ENCODE peak calls at places on chromosomes 3 and 15, in nine cellular contexts. M is AG09309, C is ovary, H is thoracic aorta, D is dorsolateral prefrontal cortex, Z is SK-N-MC, W is aorta, P is AG04450, Y is stomach. J is an unnamed sample.

GRCh38 chr3:129504471-129505100 is 23.9 kb upstream of the RHO start:
- DNase-seq in P (no peak), Y (no peak), H (no peak), C (no peak), D (no peak), W (no peak), M (no peak), Z (no peak), J (no peak)

GRCh38 chr3:46997453-46998091 is 18.1 kb downstream of the NBEAL2 start:
- DNase-seq in M (no peak), C (no peak), Z (no peak), Y (no peak), W (peak), D (no peak), P (no peak), H (no peak), J (no peak)

GRCh38 chr3:138834359-138835176 is at the start of gene PIK3CB:
- DNase-seq in Z (no peak), C (peak), P (no peak), Y (peak), H (peak), D (peak), W (peak), M (no peak), J (peak)

GRCh38 chr3:132360717-132361116 is 43.5 kb downstream of the ACP3 start:
- DNase-seq in H (no peak), Y (no peak), C (no peak), D (no peak), Z (no peak), P (no peak), M (no peak), W (no peak), J (no peak)

GRCh38 chr3:55162031-55162784 is 234.3 kb upstream of the LRTM1 start:
- DNase-seq in Z (no peak), M (no peak), Y (no peak), W (no peak), H (no peak), D (no peak), C (no peak), P (no peak), J (peak)

GRCh38 chr15:67196672-67197363 is 57.6 kb downstream of the AAGAB start:
- DNase-seq in Y (no peak), M (peak), H (no peak), W (no peak), Z (no peak), D (no peak), C (no peak), P (peak), J (peak)

GRCh38 chr3:32696523-32696922 is 11.5 kb downstream of the CNOT10 start:
- DNase-seq in H (no peak), M (no peak), Y (no peak), C (no peak), Z (no peak), D (no peak), P (no peak), W (no peak), J (no peak)

GRCh38 chr3:127820871-127821853 is 1.2 kb downstream of the MGLL start:
- DNase-seq in M (no peak), H (no peak), Z (no peak), W (no peak), P (no peak), Y (peak), C (no peak), D (no peak), J (peak)

GRCh38 chr15:53586815-53587214 is 172.6 kb downstream of the WDR72 start:
- DNase-seq in Z (no peak), P (no peak), H (no peak), C (no peak), D (peak), Y (peak), M (no peak), W (no peak), J (no peak)

GRCh38 chr15:36737430-36737891 is 158.0 kb downstream of the CDIN1 start:
- DNase-seq in W (no peak), Z (no peak), H (no peak), C (no peak), D (no peak), M (peak), P (peak), Y (no peak), J (peak)

GRCh38 chr15:100394726-100395125 is 53.0 kb upstream of the ADAMTS17 start:
- DNase-seq in C (no peak), P (no peak), M (no peak), W (no peak), D (no peak), H (no peak), Y (no peak), Z (no peak), J (no peak)

GRCh38 chr3:139378587-139378986 is 10.9 kb downstream of the COPB2 start:
- DNase-seq in D (no peak), P (no peak), H (no peak), Y (no peak), C (no peak), W (no peak), Z (peak), M (no peak), J (no peak)

GRCh38 chr15:85477730-85478129 is 97.3 kb downstream of the AKAP13 start:
- DNase-seq in C (no peak), D (no peak), M (no peak), H (no peak), W (no peak), Y (no peak), Z (no peak), P (no peak), J (peak)

GRCh38 chr15:47968593-47968992 is 152.2 kb upstream of the SLC24A5 start:
- DNase-seq in C (no peak), H (no peak), W (no peak), Y (no peak), M (no peak), D (no peak), Z (no peak), P (no peak), J (no peak)
- H3K4me3 ChIP-seq in C (no peak), H (no peak), W (no peak), Y (no peak), M (no peak), D (no peak), Z (no peak), P (no peak), J (no peak)

DNA sequence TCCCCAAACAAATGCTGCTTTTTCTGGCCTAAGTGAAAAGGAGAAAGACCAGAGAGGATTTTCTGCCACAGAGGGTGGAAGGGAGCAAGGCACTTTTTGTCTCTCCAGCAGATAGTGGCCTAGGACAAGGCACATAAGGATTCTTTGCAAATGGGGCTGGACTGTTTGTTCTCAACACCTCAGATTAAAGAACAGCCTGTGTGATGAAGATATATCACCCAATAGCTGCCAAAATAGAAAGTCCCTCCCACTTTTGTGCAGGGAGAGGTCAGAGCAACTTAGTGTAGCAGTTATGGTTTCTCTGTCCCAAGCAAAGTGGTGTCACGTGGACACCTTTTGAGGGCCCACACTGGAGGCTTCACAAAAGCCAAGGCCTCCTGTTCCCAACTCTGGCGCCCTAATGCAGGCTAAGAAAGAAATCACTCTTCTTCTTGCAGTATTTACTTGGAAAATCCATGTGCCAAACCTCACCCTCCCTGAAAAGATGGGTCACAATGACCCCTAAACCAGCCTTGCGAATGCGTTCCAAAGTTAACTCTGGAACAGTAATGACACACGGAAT is 84.9 kb downstream of the LRIG1 start:
- DNase-seq in D (no peak), W (no peak), M (no peak), Z (no peak), C (peak), H (no peak), Y (no peak), P (no peak), J (no peak)
- H3K4me3 ChIP-seq in D (no peak), W (no peak), M (no peak), Z (no peak), C (no peak), H (no peak), Y (no peak), P (no peak), J (no peak)

GRCh38 chr15:83206387-83206970 is 1.1 kb downstream of the HDGFL3 start:
- DNase-seq in C (no peak), M (no peak), W (no peak), P (no peak), Y (no peak), H (no peak), Z (no peak), D (no peak), J (peak)

GRCh38 chr15:83206971-83207621 is 527 bp downstream of the HDGFL3 start:
- DNase-seq in P (no peak), C (peak), W (peak), Z (no peak), H (no peak), Y (peak), M (no peak), D (peak), J (peak)

GRCh38 chr15:83207622-83208356 is at the start of gene HDGFL3:
- DNase-seq in P (no peak), D (peak), Y (peak), W (peak), Z (no peak), M (no peak), H (no peak), C (peak), J (peak)

GRCh38 chr15:83204697-83205096 is 2.9 kb downstream of the HDGFL3 start:
- DNase-seq in M (no peak), Z (no peak), P (no peak), H (no peak), W (no peak), D (no peak), Y (no peak), C (no peak), J (no peak)

DNA sequence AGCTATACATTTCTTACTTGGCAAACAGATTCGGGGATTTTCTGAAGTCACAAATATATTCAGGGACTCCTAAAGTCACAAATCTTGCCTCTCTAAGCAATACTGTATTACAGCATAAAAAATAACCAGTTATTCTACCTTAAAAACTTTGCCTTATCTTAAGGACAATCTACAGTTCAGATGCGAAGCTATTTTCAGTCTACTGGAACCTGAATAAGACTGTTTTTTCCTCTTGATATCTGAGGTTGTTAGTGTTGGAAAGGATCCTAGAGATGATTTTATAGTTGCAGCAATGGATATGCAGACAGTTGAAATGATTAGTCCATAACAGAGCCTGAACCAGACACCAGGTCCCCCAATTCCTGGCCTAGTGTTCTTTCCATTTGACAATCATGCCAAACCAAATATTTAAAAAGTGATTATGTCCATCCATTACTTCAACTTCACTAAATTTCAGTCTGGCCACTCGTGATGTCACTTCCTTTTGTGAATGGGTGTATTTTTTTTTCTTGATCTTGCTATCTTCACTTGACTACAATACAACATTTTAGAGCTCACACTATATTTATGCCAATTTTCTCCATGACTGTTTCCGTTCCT is 1.8 kb downstream of the HDGFL3 start:
- DNase-seq in Y (no peak), P (no peak), M (peak), C (no peak), Z (no peak), D (no peak), H (no peak), W (no peak), J (peak)
- H3K4me3 ChIP-seq in Y (peak), P (peak), M (peak), C (no peak), Z (peak), D (peak), H (peak), W (no peak), J (peak)

GRCh38 chr15:57218826-57219576 is 157.3 kb upstream of the CGNL1 start:
- DNase-seq in C (no peak), D (no peak), M (peak), P (peak), Z (peak), W (no peak), H (no peak), Y (no peak), J (peak)

GRCh38 chr15:57217716-57218598 is 158.3 kb upstream of the CGNL1 start:
- DNase-seq in Y (no peak), D (no peak), P (no peak), C (no peak), Z (no peak), H (no peak), W (no peak), M (no peak), J (peak)

GRCh38 chr15:57215371-57215770 is 160.9 kb upstream of the CGNL1 start:
- DNase-seq in P (no peak), D (no peak), H (no peak), Y (no peak), M (no peak), C (no peak), W (no peak), Z (no peak), J (no peak)

GRCh38 chr15:57213783-57214366 is 162.4 kb upstream of the CGNL1 start:
- DNase-seq in Z (no peak), W (no peak), Y (no peak), M (no peak), C (no peak), H (no peak), D (no peak), P (no peak), J (peak)

DNA sequence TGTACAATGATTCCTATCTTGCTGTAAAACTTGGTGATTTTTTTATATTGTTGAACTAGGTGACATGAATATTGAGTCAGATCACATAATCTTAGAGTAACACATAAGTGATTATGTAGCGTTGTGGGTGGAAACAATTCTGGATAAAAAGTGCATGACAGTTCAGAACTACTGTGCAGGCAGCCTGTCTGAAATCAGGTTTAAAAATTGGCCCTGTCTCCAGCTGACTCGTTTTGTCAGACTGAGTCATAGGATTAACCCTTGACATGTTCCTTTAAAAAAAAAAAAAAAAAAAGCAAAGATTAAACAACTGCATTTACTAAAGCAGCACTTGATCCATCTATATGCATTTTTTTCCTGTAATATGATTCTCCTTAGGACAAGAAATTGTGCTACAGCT is 160.0 kb upstream of the CGNL1 start:
- DNase-seq in D (no peak), C (no peak), W (no peak), H (no peak), P (peak), Z (no peak), M (peak), Y (no peak), J (peak)
- H3K4me3 ChIP-seq in D (no peak), C (no peak), W (no peak), H (peak), P (no peak), Z (peak), M (no peak), Y (no peak), J (no peak)

DNA sequence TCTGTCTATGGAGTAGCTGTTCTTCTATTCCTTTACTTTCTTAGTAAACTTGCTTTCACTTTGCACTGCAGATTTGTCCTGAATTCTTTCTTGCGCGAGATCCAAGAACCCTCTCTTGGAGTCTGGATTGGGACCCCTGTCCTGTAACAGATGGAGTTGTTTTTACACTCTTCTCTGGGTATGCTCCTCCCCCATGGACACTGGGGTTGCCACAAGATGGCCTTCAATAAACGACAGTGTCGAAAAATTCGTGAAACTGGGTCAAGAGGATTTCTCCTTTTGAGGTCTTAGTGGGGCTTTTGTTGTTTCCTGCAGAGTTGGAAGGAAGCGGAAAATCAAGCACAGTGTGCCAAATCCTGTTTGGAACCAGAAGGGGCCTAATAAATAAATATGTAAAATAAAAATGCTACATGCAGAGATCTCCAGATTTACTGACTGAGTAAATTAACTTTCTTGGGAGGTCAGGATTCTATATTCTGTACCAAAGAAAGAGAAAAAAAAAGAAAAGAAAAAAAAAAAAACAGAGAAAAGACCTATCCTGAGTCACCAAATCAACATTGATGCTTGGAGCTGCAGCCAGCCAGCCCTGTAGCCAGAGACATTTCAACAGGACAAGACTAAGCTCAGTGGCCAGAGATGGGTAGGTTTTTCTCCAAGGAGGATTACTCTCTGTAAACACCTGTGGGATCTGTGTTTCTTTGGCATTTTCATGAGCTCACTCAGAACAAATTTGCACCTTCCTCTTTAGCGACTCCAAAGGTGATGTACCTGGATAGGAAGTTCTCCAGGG is 24.8 kb downstream of the CCDC80 start:
- DNase-seq in M (no peak), W (no peak), P (no peak), Z (no peak), Y (no peak), D (no peak), H (no peak), C (no peak), J (no peak)
- H3K4me3 ChIP-seq in M (no peak), W (no peak), P (no peak), Z (peak), Y (no peak), D (no peak), H (no peak), C (no peak), J (no peak)

GRCh38 chr3:172617013-172617706 is 93.7 kb downstream of the NCEH1 start:
- DNase-seq in D (no peak), P (no peak), Z (no peak), Y (no peak), W (no peak), M (no peak), C (no peak), H (no peak), J (no peak)

GRCh38 chr3:172614340-172615274 is 91.4 kb upstream of the TNFSF10 start:
- DNase-seq in W (no peak), C (no peak), D (no peak), H (no peak), Y (no peak), M (no peak), P (no peak), Z (no peak), J (no peak)

GRCh38 chr3:172615296-172615695 is 92.1 kb upstream of the TNFSF10 start:
- DNase-seq in H (no peak), C (no peak), D (no peak), M (no peak), Y (no peak), P (no peak), W (no peak), Z (no peak), J (no peak)

GRCh38 chr3:172617976-172618375 is 92.9 kb downstream of the NCEH1 start:
- DNase-seq in W (no peak), C (no peak), Z (no peak), Y (no peak), P (no peak), M (no peak), H (no peak), D (no peak), J (no peak)

DNA sequence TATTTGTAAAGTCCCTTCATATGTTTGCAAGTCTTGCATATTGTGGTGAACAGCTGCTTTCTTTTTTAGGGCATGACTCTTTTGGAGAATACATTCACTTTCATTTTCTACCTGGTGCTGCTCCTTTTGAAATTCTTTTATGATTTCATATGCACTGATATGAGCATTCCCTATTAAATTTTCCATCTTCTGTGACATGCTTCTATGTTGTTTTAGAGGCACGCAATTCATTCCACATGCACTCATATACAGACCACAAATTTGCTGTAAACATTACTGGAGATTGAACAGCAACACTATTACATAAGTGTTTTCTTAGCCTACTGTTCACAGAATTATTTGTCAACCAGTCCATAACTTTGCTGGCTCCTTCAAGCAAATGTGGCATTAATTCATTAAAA is 92.8 kb upstream of the TNFSF10 start:
- DNase-seq in Y (no peak), C (no peak), Z (no peak), M (no peak), H (no peak), P (no peak), D (no peak), W (no peak), J (peak)
- H3K4me3 ChIP-seq in Y (no peak), C (no peak), Z (no peak), M (no peak), H (no peak), P (no peak), D (no peak), W (no peak), J (no peak)

DNA sequence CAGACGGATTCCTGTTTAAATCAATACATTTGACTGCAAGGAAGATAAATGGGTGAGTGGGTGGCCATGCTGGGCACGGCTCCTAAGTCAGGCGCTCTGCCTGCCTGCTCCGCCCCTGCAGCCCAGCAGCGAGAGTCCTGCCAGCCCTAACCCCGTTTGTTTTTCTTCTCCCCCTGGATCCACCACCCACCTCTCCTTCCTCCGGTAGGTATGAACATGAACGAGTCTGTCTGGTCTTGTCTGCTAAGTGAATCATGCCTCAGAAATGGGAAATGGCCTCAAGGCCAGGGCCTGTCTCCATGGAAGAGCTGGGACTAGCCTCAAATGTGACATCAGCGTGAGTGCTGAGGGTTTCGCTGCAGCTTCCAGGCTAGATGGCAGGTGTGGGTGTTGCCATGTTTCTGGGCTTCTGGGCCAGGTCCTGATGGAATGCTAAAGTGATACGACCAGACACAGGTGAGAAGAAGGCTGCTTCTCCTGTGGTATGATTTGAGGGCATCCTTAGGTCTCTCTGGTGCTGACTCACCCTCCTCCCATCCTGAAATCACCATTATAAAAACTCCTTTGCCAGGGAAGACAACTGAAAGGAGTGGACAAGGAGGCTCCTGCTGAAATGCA is 5.6 kb upstream of the FEM1B start:
- DNase-seq in W (no peak), C (peak), H (no peak), D (peak), P (no peak), M (no peak), Z (no peak), Y (no peak), J (peak)
- H3K4me3 ChIP-seq in W (no peak), C (no peak), H (no peak), D (no peak), P (peak), M (peak), Z (no peak), Y (no peak), J (no peak)

GRCh38 chr15:74138642-74139041 is 8.3 kb downstream of the ISLR2 start:
- DNase-seq in Z (no peak), D (no peak), C (no peak), P (no peak), M (no peak), H (no peak), Y (no peak), W (no peak), J (no peak)
- H3K4me3 ChIP-seq in Z (no peak), D (no peak), C (no peak), P (no peak), M (no peak), H (no peak), Y (no peak), W (no peak), J (no peak)